ENCODE peak calls at places on chromosomes 4 and X, in five cellular contexts. J, D, K, B and X are unnamed samples.

GRCh38 chr4:35521682-35522081 is 722.6 kb downstream of the ARAP2 start:
- DNase-seq in J (no peak), D (no peak), K (no peak), B (no peak), X (no peak)

GRCh38 chrX:24498975-24499374 is 33.9 kb downstream of the PDK3 start:
- DNase-seq in J (peak), D (no peak), K (peak), B (no peak), X (no peak)

GRCh38 chr4:76896731-76897521 is 1.0 kb downstream of the SOWAHB start:
- DNase-seq in J (peak), D (no peak), K (no peak), B (peak), X (peak)

GRCh38 chr4:122960298-122960985 is 38.0 kb upstream of the NUDT6 start:
- DNase-seq in J (peak), D (no peak), K (peak), B (no peak), X (no peak)

GRCh38 chr4:149595500-149595899 is 220.1 kb downstream of the IQCM start:
- DNase-seq in J (no peak), D (no peak), K (no peak), B (no peak), X (no peak)

GRCh38 chr4:169658196-169658595 is 37.8 kb downstream of the CLCN3 start:
- DNase-seq in J (no peak), D (no peak), K (no peak), B (no peak), X (no peak)

GRCh38 chr4:53763813-53764597 is 172.7 kb upstream of the LNX1 start:
- DNase-seq in J (peak), D (no peak), K (peak), B (no peak), X (no peak)

GRCh38 chr4:85952518-85952917 is 407.3 kb downstream of the MAPK10 start:
- DNase-seq in J (peak), D (no peak), K (peak), B (no peak), X (no peak)

GRCh38 chr4:3498901-3499510 is 33.2 kb downstream of the LRPAP1 start:
- DNase-seq in J (no peak), D (no peak), K (no peak), B (no peak), X (no peak)

GRCh38 chrX:29466441-29466840 is 748.9 kb upstream of the MAGEB2 start:
- DNase-seq in J (no peak), D (no peak), K (no peak), B (no peak), X (no peak)